ENCODE peak calls at places on chromosomes 3 and 15, in four cellular contexts. S is H54; Y is lung microvascular endothelial cell; T is CD4-positive, alpha-beta T cell. D is an unnamed sample.
A peak's percentile ranks its signal among the peaks of the same experiment; 100 is the strongest.

GRCh38 chr3:50549226-50549625 is 18.3 kb downstream of the C3orf18 start:
- DNase-seq in S (no peak), Y (no peak), T (no peak), D (no peak)

GRCh38 chr3:52479876-52480575 is 15.1 kb upstream of the STAB1 start:
- DNase-seq in S (no peak), Y (no peak), T (no peak), D (no peak)

GRCh38 chr3:115165701-115166100 is 18.6 kb upstream of the ZBTB20 start:
- DNase-seq in S (no peak), Y (no peak), T (no peak), D (no peak)

GRCh38 chr3:58577269-58577821 is at the start of gene FAM107A:
- DNase-seq in S (no peak), Y (peak; percentile 96), T (no peak), D (no peak)

GRCh38 chr15:93036922-93037321 is 52.1 kb downstream of the RGMA start:
- DNase-seq in S (no peak), Y (no peak), T (no peak), D (no peak)

GRCh38 chr15:39172380-39173281 is 408.2 kb upstream of the THBS1 start:
- DNase-seq in S (no peak), Y (peak; percentile 68), T (no peak), D (peak; percentile 83)

GRCh38 chr3:196639517-196640500 is at the start of gene NRROS:
- DNase-seq in S (peak; percentile 71), Y (peak; percentile 58), T (peak; percentile 41), D (no peak)

GRCh38 chr15:39230205-39230916 is 350.5 kb upstream of the THBS1 start:
- DNase-seq in S (no peak), Y (peak; percentile 100), T (no peak), D (no peak)

GRCh38 chr3:72102057-72102711 is 317.2 kb upstream of the PROK2 start:
- DNase-seq in S (no peak), Y (no peak), T (no peak), D (no peak)

GRCh38 chr3:17607905-17608304 is 134.5 kb downstream of the TBC1D5 start:
- DNase-seq in S (no peak), Y (no peak), T (no peak), D (no peak)